ENCODE peak calls at places on chromosomes 5 and 9, in four cellular contexts. A is K562, P is HepG2, J is H1. T is an unnamed sample.
A peak's percentile ranks its signal among the peaks of the same experiment; 100 is the strongest.

GRCh38 chr5:178431777-178432155 is 158.4 kb downstream of the COL23A1 start:
- DNase-seq in J (no peak), P (no peak), A (no peak), T (no peak)

GRCh38 chr9:29966247-29966646 is 2393.0 kb upstream of the C9orf72 start:
- DNase-seq in J (no peak), A (no peak), P (no peak), T (peak; percentile 2)

GRCh38 chr5:157670662-157671591 is at the start of gene C5orf52:
- DNase-seq in J (no peak), A (no peak), P (peak; percentile 47), T (peak; percentile 35)

GRCh38 chr5:180168758-180169157 is 40.3 kb downstream of the RASGEF1C start:
- DNase-seq in P (no peak), A (no peak), J (no peak), T (no peak)

GRCh38 chr5:127450046-127450445 is 67.4 kb upstream of the PRRC1 start:
- DNase-seq in A (no peak), J (no peak), P (no peak), T (no peak)

GRCh38 chr5:90473321-90474234 is 993 bp downstream of the MBLAC2 start:
- DNase-seq in P (peak; percentile 12), A (peak; percentile 59), J (peak; percentile 71), T (peak; percentile 34)

GRCh38 chr5:60492958-60493357 is 207.0 kb downstream of the DEPDC1B start:
- DNase-seq in A (peak; percentile 5), P (peak; percentile 85), J (no peak), T (peak; percentile 88)

GRCh38 chr9:128818099-128818838 is at the start of gene ENDOG:
- DNase-seq in A (peak; percentile 100), P (peak; percentile 94), J (peak; percentile 100), T (peak; percentile 97)

GRCh38 chr9:122988919-122989614 is 44.4 kb upstream of the GPR21 start:
- DNase-seq in A (no peak), P (no peak), J (no peak), T (no peak)

GRCh38 chr5:36363101-36363500 is 61.4 kb upstream of the RANBP3L start:
- DNase-seq in A (no peak), P (no peak), J (no peak), T (peak; percentile 44)

GRCh38 chr9:92294297-92294676 is 790 bp upstream of the IARS1 start:
- DNase-seq in A (peak; percentile 50), P (peak; percentile 9), J (no peak), T (no peak)

GRCh38 chr5:95631991-95632675 is 12.2 kb downstream of the GPR150 start:
- DNase-seq in P (peak; percentile 24), A (peak; percentile 62), J (no peak), T (no peak)

GRCh38 chr9:124306098-124306735 is 48.5 kb downstream of the NEK6 start:
- DNase-seq in A (peak; percentile 29), J (no peak), P (no peak), T (peak; percentile 82)

GRCh38 chr5:68225911-68226563 is 10.5 kb downstream of the PIK3R1 start:
- DNase-seq in A (peak; percentile 66), P (no peak), J (no peak), T (no peak)

DNA sequence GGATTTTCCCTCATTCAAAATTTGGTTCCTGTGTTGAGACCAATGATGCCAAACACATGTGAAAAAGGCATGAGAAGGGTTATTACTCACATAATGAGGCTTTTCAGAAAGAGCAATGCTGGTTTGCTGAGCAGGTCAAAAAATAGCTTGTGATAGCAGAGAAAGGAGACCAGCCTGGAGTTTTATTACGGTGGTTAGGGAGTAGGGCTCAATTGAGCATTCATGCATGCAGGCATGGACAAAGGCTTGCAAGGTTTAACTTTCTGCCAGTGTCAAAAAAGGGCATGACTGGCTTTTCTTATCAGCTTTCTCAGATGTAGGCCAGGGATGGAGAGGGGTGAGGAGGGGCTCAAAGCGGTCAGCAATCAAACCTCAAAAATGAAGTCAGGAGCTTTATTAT is 628.3 kb downstream of the DNAH5 start:
- DNase-seq in P (no peak), A (no peak), J (no peak), T (no peak)
- TF ChIP-seq RFX5 in P (no peak), A (no peak), J (no peak), T (no peak)

DNA sequence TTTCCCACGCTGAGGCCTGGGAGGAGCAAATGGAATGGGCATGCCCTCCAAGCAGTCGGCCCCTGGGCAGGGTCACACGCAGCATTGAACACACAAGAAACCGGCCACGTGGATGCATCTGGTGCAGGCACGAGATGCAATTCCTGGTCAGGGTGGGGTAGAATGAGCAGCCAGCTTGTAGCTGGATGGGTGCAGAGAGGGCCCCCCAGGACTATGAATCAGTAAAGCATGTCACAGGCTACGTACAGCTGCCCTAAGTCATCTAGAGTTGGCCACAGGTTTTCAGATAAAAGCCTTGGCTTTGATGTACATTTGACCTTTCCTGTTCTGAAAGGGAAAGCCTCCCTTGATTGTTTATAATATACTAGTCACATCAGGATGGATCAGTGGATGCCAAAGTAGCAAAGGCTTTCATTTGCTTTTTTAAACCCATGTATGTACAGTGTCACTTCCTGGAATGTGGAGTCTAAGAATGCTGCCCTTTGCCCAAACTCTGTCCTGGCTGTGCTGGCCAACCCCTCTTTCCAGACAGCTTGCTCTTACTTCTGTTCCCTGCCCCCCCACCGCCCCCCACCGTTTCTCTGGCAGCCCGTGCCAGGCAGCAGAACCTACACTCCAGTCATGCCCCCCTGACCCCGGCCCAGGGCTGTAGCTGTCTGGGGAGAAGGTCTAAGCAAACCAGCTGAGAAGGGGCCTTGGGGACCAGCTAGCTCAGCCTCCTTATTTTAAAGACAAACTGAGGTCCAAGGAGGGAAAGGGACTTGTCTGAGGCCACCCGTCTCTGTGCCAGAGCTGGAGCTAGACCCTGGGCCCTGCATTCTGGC is 169.2 kb downstream of the HSPA4 start:
- DNase-seq in P (peak; percentile 52), J (no peak), A (no peak), T (peak; percentile 32)
- H3K27ac ChIP-seq in P (no peak overlapping the region), J (no peak overlapping the region), A (no peak overlapping the region), T (peak overlapping the region; percentile 75)

GRCh38 chr9:93566408-93567270 is 9.7 kb upstream of the PHF2 start:
- DNase-seq in J (peak; percentile 100), P (peak; percentile 87), A (peak; percentile 97), T (peak; percentile 91)
- TF ChIP-seq JUN in J (no peak), P (no peak), A (no peak), T (peak; percentile 70)

GRCh38 chr9:134670851-134671281 is 29.3 kb downstream of the COL5A1 start:
- DNase-seq in A (no peak), J (no peak), P (no peak), T (no peak)
- TF ChIP-seq RFX5 in A (no peak), J (no peak), P (no peak), T (no peak)

GRCh38 chr9:89038354-89039091 is 47.3 kb downstream of the S1PR3 start:
- DNase-seq in A (no peak), P (no peak), J (no peak), T (no peak)
- H3K27ac ChIP-seq in A (no peak overlapping the region), P (no peak overlapping the region), J (no peak overlapping the region), T (no peak overlapping the region)

GRCh38 chr5:150397749-150398431 is 14.8 kb downstream of the CD74 start:
- DNase-seq in P (no peak), J (no peak), A (no peak), T (no peak)

GRCh38 chr5:150400327-150401075 is 12.2 kb downstream of the CD74 start:
- DNase-seq in J (no peak), P (no peak), A (no peak), T (no peak)

GRCh38 chr5:150400020-150400326 is 12.7 kb downstream of the CD74 start:
- DNase-seq in J (no peak), A (no peak), P (no peak), T (no peak)

GRCh38 chr5:150399158-150400019 is 13.3 kb downstream of the CD74 start:
- DNase-seq in J (no peak), P (no peak), A (no peak), T (no peak)

GRCh38 chr5:150398432-150399157 is 14.1 kb downstream of the CD74 start:
- DNase-seq in A (peak; percentile 33), P (no peak), J (no peak), T (peak; percentile 47)
- TF ChIP-seq JUN in A (no peak), P (no peak), J (no peak), T (no peak)

GRCh38 chr5:163079618-163080017 is 357.8 kb upstream of the CCNG1 start:
- DNase-seq in P (no peak), A (peak; percentile 11), J (no peak), T (peak; percentile 3)
- TF ChIP-seq RFX5 in P (no peak), A (no peak), J (no peak), T (no peak)

GRCh38 chr9:121649476-121650219 is 1.8 kb upstream of the DAB2IP start:
- DNase-seq in P (no peak), J (no peak), A (no peak), T (no peak)

GRCh38 chr9:121652037-121652837 is 803 bp downstream of the DAB2IP start:
- DNase-seq in P (no peak), J (no peak), A (no peak), T (no peak)

GRCh38 chr9:121651295-121652036 is at the start of gene DAB2IP:
- DNase-seq in A (no peak), J (peak; percentile 90), P (no peak), T (no peak)

GRCh38 chr9:121650220-121651013 is 1.0 kb upstream of the DAB2IP start:
- DNase-seq in J (peak; percentile 93), A (peak; percentile 27), P (peak; percentile 42), T (no peak)

GRCh38 chr9:121651014-121651294 is 480 bp upstream of the DAB2IP start:
- DNase-seq in P (no peak), A (no peak), J (no peak), T (no peak)
- H3K27ac ChIP-seq in P (no peak overlapping the region), A (no peak overlapping the region), J (no peak overlapping the region), T (peak overlapping the region; percentile 98)

DNA sequence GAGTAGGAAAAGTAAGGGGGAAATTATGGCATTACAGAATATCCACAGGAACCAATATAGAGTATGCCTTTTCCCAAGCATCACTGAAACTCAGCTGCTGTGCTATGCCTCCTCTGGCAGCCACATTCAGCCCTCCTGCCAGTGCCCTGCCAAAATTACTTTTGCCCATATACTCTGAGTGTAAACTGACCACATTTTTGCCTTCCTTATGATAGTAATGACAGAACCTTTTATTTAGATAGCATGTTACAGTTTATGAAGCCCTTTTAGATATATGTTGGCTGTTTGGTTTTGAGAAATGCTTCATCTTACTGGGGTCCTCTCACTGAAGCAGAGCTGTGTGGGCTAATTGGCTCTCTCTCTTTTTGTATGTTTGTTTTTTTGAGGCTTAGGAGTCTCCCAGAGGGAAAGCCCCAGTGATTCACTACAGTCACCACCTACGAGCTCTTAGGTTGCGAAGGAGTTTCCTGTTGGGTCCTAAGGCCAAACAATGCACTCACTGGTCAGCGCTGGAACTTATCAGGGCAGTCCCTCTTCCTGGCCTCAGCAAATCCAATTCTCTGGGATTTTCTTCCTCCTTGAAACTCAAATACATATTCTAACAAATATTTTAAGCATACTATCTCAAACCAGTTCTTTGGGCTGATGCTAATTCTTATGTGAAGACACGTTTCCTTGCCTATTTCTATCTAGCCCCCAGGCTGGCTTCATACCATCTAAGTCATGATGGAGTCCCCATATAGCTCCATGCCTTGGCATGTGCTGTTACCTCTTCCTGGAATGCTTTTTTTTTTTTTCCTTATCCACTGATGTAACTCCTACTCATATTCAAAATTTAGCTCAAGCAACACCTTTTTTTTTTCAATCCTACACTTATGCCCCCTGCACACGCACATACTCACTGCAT is 3.7 kb downstream of the PHF24 start:
- DNase-seq in A (no peak), J (no peak), P (no peak), T (no peak)
- TF ChIP-seq JUN in A (no peak), J (no peak), P (no peak), T (no peak)

DNA sequence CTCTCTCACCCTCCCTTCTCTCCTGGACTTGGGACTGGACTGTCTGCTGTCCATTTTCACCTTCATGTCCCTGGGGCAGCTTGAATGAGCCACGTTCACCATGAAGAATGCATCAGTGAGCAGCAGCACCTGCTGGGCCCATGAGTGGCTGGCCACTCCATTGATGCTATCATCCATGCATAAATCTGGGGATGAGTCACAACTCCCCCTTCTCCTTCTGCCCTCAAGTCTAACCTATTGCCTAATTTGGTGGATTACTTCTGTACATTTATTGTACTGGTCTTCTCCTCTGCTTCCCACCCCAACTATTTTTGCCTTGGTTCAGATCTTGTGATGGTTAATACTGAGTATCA is 46.9 kb downstream of the GDNF start:
- DNase-seq in P (no peak), A (no peak), J (no peak), T (no peak)
- TF ChIP-seq RFX5 in P (no peak), A (no peak), J (no peak), T (no peak)